ENCODE peak calls at places on chromosomes 6 and 20, in ten cellular contexts. X, F, H, V, M, L, G, B, Z and I are unnamed samples.

GRCh38 chr20:12970372-12970821 is 38.4 kb upstream of the SPTLC3 start:
- DNase-seq in X (peak), G (no peak), H (peak), M (peak), L (no peak), B (no peak), V (no peak), F (no peak), Z (no peak), I (no peak)

GRCh38 chr20:10720550-10720949 is 46.8 kb upstream of the JAG1 start:
- DNase-seq in M (no peak), X (peak), V (no peak), Z (no peak), F (no peak), B (no peak), L (no peak), H (no peak), G (no peak), I (no peak)

GRCh38 chr6:6436946-6437345 is 116.5 kb upstream of the F13A1 start:
- DNase-seq in M (no peak), H (no peak), L (no peak), F (no peak), X (no peak), B (no peak), G (no peak), V (no peak), Z (no peak), I (no peak)

GRCh38 chr20:57693002-57693582 is 16.7 kb downstream of the PMEPA1 start:
- DNase-seq in F (no peak), M (no peak), H (no peak), G (no peak), V (no peak), Z (no peak), L (peak), B (no peak), X (no peak), I (no peak)

GRCh38 chr20:21512634-21513180 is 1.2 kb downstream of the NKX2-2 start:
- DNase-seq in X (no peak), L (no peak), B (no peak), F (no peak), G (peak), V (no peak), Z (no peak), H (no peak), M (no peak), I (no peak)

GRCh38 chr6:37207903-37208456 is 38.0 kb downstream of the PIM1 start:
- DNase-seq in H (peak), V (peak), F (peak), L (peak), B (peak), G (peak), Z (peak), X (peak), M (peak), I (peak)

GRCh38 chr6:56381852-56382251 is 134.5 kb upstream of the COL21A1 start:
- DNase-seq in M (peak), V (no peak), G (no peak), B (no peak), H (peak), L (no peak), F (no peak), X (no peak), Z (no peak), I (no peak)

GRCh38 chr6:90610291-90610670 is 23.4 kb upstream of the MAP3K7 start:
- DNase-seq in Z (no peak), H (no peak), X (no peak), G (peak), V (no peak), L (no peak), F (no peak), B (no peak), M (peak), I (peak)